ENCODE peak calls at places on chromosomes 7 and 10, in six cellular contexts. R is uterus, F is esophagus squamous epithelium, W is A549, X is spleen, I is H54. U is an unnamed sample.

GRCh38 chr7:2785071-2785500 is 59.0 kb downstream of the GNA12 start:
- DNase-seq in F (no peak), W (no peak), R (no peak), X (no peak), I (no peak), U (no peak)

GRCh38 chr10:3198900-3199299 is 26.3 kb upstream of the PITRM1 start:
- DNase-seq in X (no peak), W (no peak), I (no peak), F (no peak), R (no peak), U (no peak)

GRCh38 chr10:70982443-70982842 is 94.1 kb upstream of the PCBD1 start:
- DNase-seq in F (no peak), R (no peak), W (no peak), I (no peak), X (peak; percentile 33), U (peak; percentile 41)

GRCh38 chr7:106313456-106313891 is 28.7 kb upstream of the NAMPT start:
- DNase-seq in X (no peak), R (no peak), W (peak; percentile 16), F (no peak), I (peak; percentile 19), U (no peak)

GRCh38 chr10:75272896-75273295 is 37.1 kb upstream of the COMTD1 start:
- DNase-seq in I (no peak), W (peak; percentile 18), X (no peak), R (no peak), F (no peak), U (no peak)

GRCh38 chr7:12898004-12898403 is 210.6 kb downstream of the ARL4A start:
- DNase-seq in I (no peak), X (no peak), F (no peak), R (no peak), W (no peak), U (no peak)

GRCh38 chr7:91656486-91657237 is 223.8 kb downstream of the MTERF1 start:
- DNase-seq in X (no peak), F (no peak), R (no peak), W (no peak), I (no peak), U (no peak)

GRCh38 chr7:36794689-36795088 is 70.4 kb upstream of the AOAH start:
- DNase-seq in I (no peak), F (no peak), X (no peak), R (no peak), W (no peak), U (no peak)

GRCh38 chr7:141427134-141427533 is 124.1 kb upstream of the AGK start:
- DNase-seq in X (no peak), R (no peak), I (no peak), W (no peak), F (no peak), U (no peak)

GRCh38 chr10:62815373-62816111 is 624 bp downstream of the EGR2 start:
- DNase-seq in R (no peak), X (peak; percentile 88), F (no peak), I (no peak), W (peak; percentile 32), U (no peak)

GRCh38 chr7:69827140-69827919 is 229.1 kb downstream of the AUTS2 start:
- DNase-seq in I (no peak), R (no peak), X (no peak), F (no peak), W (no peak), U (no peak)

GRCh38 chr10:75111906-75112703 is 649 bp downstream of the SAMD8 start:
- DNase-seq in W (peak; percentile 60), X (peak; percentile 91), F (no peak), I (peak; percentile 84), R (peak; percentile 69), U (no peak)

GRCh38 chr7:36208406-36208805 is 55.4 kb downstream of the EEPD1 start:
- DNase-seq in R (no peak), W (no peak), F (no peak), X (no peak), I (no peak), U (no peak)

GRCh38 chr10:3623746-3624145 is 161.3 kb downstream of the KLF6 start:
- DNase-seq in F (no peak), R (no peak), X (no peak), I (no peak), W (no peak), U (no peak)

GRCh38 chr10:119713744-119714483 is 11.9 kb upstream of the INPP5F start:
- DNase-seq in R (no peak), X (no peak), W (no peak), I (no peak), F (no peak), U (no peak)

GRCh38 chr10:11563936-11564335 is 47.5 kb downstream of the USP6NL start:
- DNase-seq in X (no peak), F (no peak), I (no peak), R (no peak), W (no peak), U (no peak)

GRCh38 chr10:69629897-69630650 is at the start of gene FAM241B:
- DNase-seq in I (peak; percentile 94), F (no peak), W (peak; percentile 70), X (peak; percentile 92), R (peak; percentile 47), U (peak; percentile 69)

GRCh38 chr10:29702288-29703164 is 67.8 kb upstream of the SVIL start:
- DNase-seq in I (no peak), W (no peak), X (no peak), R (no peak), F (no peak), U (no peak)

GRCh38 chr10:43749940-43750552 is 101.4 kb upstream of the ZNF32 start:
- DNase-seq in R (no peak), X (no peak), F (no peak), W (no peak), I (no peak), U (no peak)

GRCh38 chr7:135755351-135755753 is 6.7 kb upstream of the FAM180A start:
- DNase-seq in X (no peak), R (peak; percentile 69), F (no peak), W (no peak), I (no peak), U (no peak)

GRCh38 chr7:131654668-131655326 is 98.4 kb upstream of the PODXL start:
- DNase-seq in X (peak; percentile 95), W (peak; percentile 87), R (peak; percentile 84), I (peak; percentile 87), F (peak; percentile 5), U (peak; percentile 93)

GRCh38 chr10:77877461-77878344 is 48.9 kb downstream of the DLG5 start:
- DNase-seq in I (no peak), F (no peak), R (peak; percentile 67), W (no peak), X (peak; percentile 87), U (peak; percentile 32)

GRCh38 chr10:15791816-15792524 is 68.3 kb downstream of the MINDY3 start:
- DNase-seq in I (no peak), F (no peak), X (no peak), W (no peak), R (peak; percentile 44), U (no peak)

GRCh38 chr7:20223356-20223755 is 6.2 kb upstream of the MACC1 start:
- DNase-seq in X (no peak), F (no peak), R (no peak), I (no peak), W (no peak), U (no peak)

GRCh38 chr7:27917774-27918314 is 177.9 kb downstream of the TAX1BP1 start:
- DNase-seq in W (peak; percentile 69), R (no peak), X (no peak), F (no peak), I (peak; percentile 36), U (no peak)

GRCh38 chr7:101442426-101443070 is 79.9 kb downstream of the COL26A1 start:
- DNase-seq in W (no peak), R (no peak), I (no peak), X (no peak), F (no peak), U (no peak)

GRCh38 chr10:46305986-46306385 is 19.2 kb downstream of the ANTXRL start:
- DNase-seq in I (no peak), X (no peak), W (no peak), R (no peak), F (no peak), U (no peak)

GRCh38 chr7:49400891-49401550 is 372.4 kb upstream of the VWC2 start:
- DNase-seq in R (no peak), F (no peak), X (no peak), I (no peak), W (no peak), U (no peak)

GRCh38 chr10:51260376-51260775 is 186.1 kb downstream of the PRKG1 start:
- DNase-seq in F (no peak), W (no peak), I (no peak), R (no peak), X (no peak), U (no peak)

GRCh38 chr10:104521901-104522827 is 118.9 kb upstream of the SORCS3 start:
- DNase-seq in X (no peak), R (no peak), W (no peak), I (no peak), F (no peak), U (no peak)

GRCh38 chr7:125526092-125526491 is 596.5 kb upstream of the POT1 start:
- DNase-seq in X (no peak), R (no peak), F (no peak), I (no peak), W (no peak), U (no peak)

DNA sequence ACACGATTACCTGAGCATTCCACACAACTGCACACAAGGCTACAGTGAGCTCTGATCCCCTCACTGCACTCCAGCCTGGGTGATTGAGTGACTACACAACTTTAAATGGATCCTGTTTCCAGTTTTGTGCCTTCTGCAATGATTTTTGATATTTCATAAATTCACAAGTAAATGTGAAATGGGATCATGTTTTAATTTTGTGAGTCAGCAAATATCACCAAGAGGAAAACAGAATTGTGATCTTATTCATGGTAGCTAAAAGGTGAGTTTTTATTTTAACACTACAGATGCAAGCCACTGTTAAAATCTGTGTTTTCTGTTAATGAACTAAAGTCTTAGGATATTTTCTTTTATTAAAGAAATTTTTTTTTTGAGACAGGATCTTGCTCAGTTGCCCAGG is 11.4 kb downstream of the ICA1 start:
- DNase-seq in X (no peak), F (no peak), R (no peak), W (no peak), I (no peak), U (no peak)
- TF ChIP-seq POLR2A in X (no peak), F (no peak), R (no peak), W (no peak), I (no peak), U (no peak)

DNA sequence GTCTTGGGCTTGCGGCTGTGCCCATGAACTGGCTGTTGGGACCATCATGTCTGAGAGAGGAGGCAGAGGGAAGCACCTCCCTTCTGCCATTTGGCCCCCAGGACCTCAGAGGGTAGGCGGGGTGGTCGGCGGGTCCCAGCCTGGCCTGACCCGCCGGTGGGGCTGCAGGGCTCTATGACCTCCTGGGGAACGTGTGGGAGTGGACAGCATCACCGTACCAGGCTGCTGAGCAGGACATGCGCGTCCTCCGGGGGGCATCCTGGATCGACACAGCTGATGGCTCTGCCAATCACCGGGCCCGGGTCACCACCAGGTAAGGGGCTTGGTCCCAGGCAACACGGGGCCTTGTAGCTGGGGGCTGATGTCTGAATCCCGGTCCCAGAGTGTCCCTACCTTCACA is 14.1 kb downstream of the SUMF2 start:
- DNase-seq in I (no peak), F (no peak), W (no peak), X (peak; percentile 75), R (no peak), U (no peak)
- TF ChIP-seq POLR2A in I (no peak), F (no peak), W (no peak), X (no peak), R (no peak), U (no peak)

GRCh38 chr7:22301790-22302189 is 55.2 kb downstream of the RAPGEF5 start:
- DNase-seq in W (no peak), F (no peak), R (no peak), X (no peak), I (no peak), U (no peak)
- TF ChIP-seq POLR2A in W (no peak), F (no peak), R (no peak), X (no peak), I (no peak), U (no peak)

GRCh38 chr10:60384006-60384405 is 5.7 kb downstream of the ANK3 start:
- DNase-seq in R (no peak), I (no peak), W (no peak), F (no peak), X (no peak), U (no peak)
- TF ChIP-seq POLR2A in R (no peak), I (no peak), W (no peak), F (no peak), X (no peak), U (no peak)